ENCODE peak calls at places on chromosomes 13 and 19, in five cellular contexts. One of them, this sample, is unnamed.

GRCh38 chr13:77523834-77524728 is 11.4 kb upstream of the SCEL start:
- DNase-seq in stimulated activated CD4-positive, alpha-beta T cell treated with anti-CD3 and anti-CD28 coated beads, Interleukin-1b, Interleukin-23, amount 100 ng/mL, for 24 hours: no peak
- DNase-seq in naive thymus-derived CD8-positive, alpha-beta T cell: no peak
- DNase-seq in Peyer's patch: no peak
- DNase-seq in left colon: no peak
- DNase-seq in this sample: no peak

GRCh38 chr13:100442095-100442832 is 146.3 kb downstream of the GGACT start:
- DNase-seq in stimulated activated CD4-positive, alpha-beta T cell treated with anti-CD3 and anti-CD28 coated beads, Interleukin-1b, Interleukin-23, amount 100 ng/mL, for 24 hours: no peak
- DNase-seq in left colon: no peak
- DNase-seq in naive thymus-derived CD8-positive, alpha-beta T cell: no peak
- DNase-seq in Peyer's patch: no peak
- DNase-seq in this sample: no peak

GRCh38 chr13:40961826-40962225 is 57.3 kb downstream of the ELF1 start:
- DNase-seq in Peyer's patch: no peak
- DNase-seq in stimulated activated CD4-positive, alpha-beta T cell treated with anti-CD3 and anti-CD28 coated beads, Interleukin-1b, Interleukin-23, amount 100 ng/mL, for 24 hours: no peak
- DNase-seq in left colon: no peak
- DNase-seq in naive thymus-derived CD8-positive, alpha-beta T cell: no peak
- DNase-seq in this sample: no peak

GRCh38 chr13:48155850-48156249 is 60.9 kb upstream of the MED4 start:
- DNase-seq in stimulated activated CD4-positive, alpha-beta T cell treated with anti-CD3 and anti-CD28 coated beads, Interleukin-1b, Interleukin-23, amount 100 ng/mL, for 24 hours: no peak
- DNase-seq in naive thymus-derived CD8-positive, alpha-beta T cell: peak; percentile 79
- DNase-seq in left colon: no peak
- DNase-seq in Peyer's patch: no peak
- DNase-seq in this sample: no peak

GRCh38 chr19:14437578-14438140 is 4.6 kb downstream of the PKN1 start:
- DNase-seq in naive thymus-derived CD8-positive, alpha-beta T cell: no peak
- DNase-seq in left colon: no peak
- DNase-seq in Peyer's patch: no peak
- DNase-seq in stimulated activated CD4-positive, alpha-beta T cell treated with anti-CD3 and anti-CD28 coated beads, Interleukin-1b, Interleukin-23, amount 100 ng/mL, for 24 hours: no peak
- DNase-seq in this sample: no peak

GRCh38 chr19:19074172-19074905 is 10.5 kb downstream of the SLC25A42 start:
- DNase-seq in left colon: no peak
- DNase-seq in naive thymus-derived CD8-positive, alpha-beta T cell: no peak
- DNase-seq in stimulated activated CD4-positive, alpha-beta T cell treated with anti-CD3 and anti-CD28 coated beads, Interleukin-1b, Interleukin-23, amount 100 ng/mL, for 24 hours: no peak
- DNase-seq in Peyer's patch: no peak
- DNase-seq in this sample: no peak

GRCh38 chr19:2763687-2764086 is 19.4 kb downstream of the SGTA start:
- DNase-seq in naive thymus-derived CD8-positive, alpha-beta T cell: no peak
- DNase-seq in left colon: no peak
- DNase-seq in Peyer's patch: no peak
- DNase-seq in stimulated activated CD4-positive, alpha-beta T cell treated with anti-CD3 and anti-CD28 coated beads, Interleukin-1b, Interleukin-23, amount 100 ng/mL, for 24 hours: no peak
- DNase-seq in this sample: no peak

GRCh38 chr19:3655402-3656072 is 28.9 kb upstream of the CACTIN start:
- DNase-seq in stimulated activated CD4-positive, alpha-beta T cell treated with anti-CD3 and anti-CD28 coated beads, Interleukin-1b, Interleukin-23, amount 100 ng/mL, for 24 hours: no peak
- DNase-seq in left colon: no peak
- DNase-seq in naive thymus-derived CD8-positive, alpha-beta T cell: no peak
- DNase-seq in Peyer's patch: no peak
- DNase-seq in this sample: peak; percentile 85

GRCh38 chr19:30428856-30429255 is 56.7 kb downstream of the ZNF536 start:
- DNase-seq in Peyer's patch: no peak
- DNase-seq in stimulated activated CD4-positive, alpha-beta T cell treated with anti-CD3 and anti-CD28 coated beads, Interleukin-1b, Interleukin-23, amount 100 ng/mL, for 24 hours: no peak
- DNase-seq in left colon: no peak
- DNase-seq in naive thymus-derived CD8-positive, alpha-beta T cell: no peak
- DNase-seq in this sample: no peak

GRCh38 chr19:31350033-31350692 is 927 bp upstream of the TSHZ3 start:
- DNase-seq in Peyer's patch: peak; percentile 55
- DNase-seq in stimulated activated CD4-positive, alpha-beta T cell treated with anti-CD3 and anti-CD28 coated beads, Interleukin-1b, Interleukin-23, amount 100 ng/mL, for 24 hours: no peak
- DNase-seq in left colon: no peak
- DNase-seq in naive thymus-derived CD8-positive, alpha-beta T cell: no peak
- DNase-seq in this sample: no peak

GRCh38 chr19:1752757-1753728 is at the start of gene ONECUT3:
- DNase-seq in naive thymus-derived CD8-positive, alpha-beta T cell: no peak
- DNase-seq in stimulated activated CD4-positive, alpha-beta T cell treated with anti-CD3 and anti-CD28 coated beads, Interleukin-1b, Interleukin-23, amount 100 ng/mL, for 24 hours: no peak
- DNase-seq in left colon: no peak
- DNase-seq in Peyer's patch: no peak
- DNase-seq in this sample: no peak

GRCh38 chr13:82070411-82070810 is 1729.5 kb upstream of the SPRY2 start:
- DNase-seq in Peyer's patch: no peak
- DNase-seq in left colon: no peak
- DNase-seq in stimulated activated CD4-positive, alpha-beta T cell treated with anti-CD3 and anti-CD28 coated beads, Interleukin-1b, Interleukin-23, amount 100 ng/mL, for 24 hours: no peak
- DNase-seq in naive thymus-derived CD8-positive, alpha-beta T cell: no peak
- DNase-seq in this sample: no peak

GRCh38 chr19:15124572-15125231 is 17.5 kb downstream of the SYDE1 start:
- DNase-seq in naive thymus-derived CD8-positive, alpha-beta T cell: peak; percentile 30
- DNase-seq in stimulated activated CD4-positive, alpha-beta T cell treated with anti-CD3 and anti-CD28 coated beads, Interleukin-1b, Interleukin-23, amount 100 ng/mL, for 24 hours: peak; percentile 77
- DNase-seq in Peyer's patch: peak; percentile 82
- DNase-seq in left colon: peak; percentile 73
- DNase-seq in this sample: no peak

GRCh38 chr19:50461066-50461875 is 15.0 kb upstream of the EMC10 start:
- DNase-seq in stimulated activated CD4-positive, alpha-beta T cell treated with anti-CD3 and anti-CD28 coated beads, Interleukin-1b, Interleukin-23, amount 100 ng/mL, for 24 hours: peak; percentile 30
- DNase-seq in Peyer's patch: peak; percentile 76
- DNase-seq in naive thymus-derived CD8-positive, alpha-beta T cell: peak; percentile 50
- DNase-seq in left colon: no peak
- DNase-seq in this sample: no peak

GRCh38 chr19:31597616-31598015 is 248.4 kb upstream of the TSHZ3 start:
- DNase-seq in stimulated activated CD4-positive, alpha-beta T cell treated with anti-CD3 and anti-CD28 coated beads, Interleukin-1b, Interleukin-23, amount 100 ng/mL, for 24 hours: no peak
- DNase-seq in left colon: no peak
- DNase-seq in Peyer's patch: no peak
- DNase-seq in naive thymus-derived CD8-positive, alpha-beta T cell: no peak
- DNase-seq in this sample: no peak

GRCh38 chr13:92103673-92104296 is 705.4 kb downstream of the GPC5 start:
- DNase-seq in stimulated activated CD4-positive, alpha-beta T cell treated with anti-CD3 and anti-CD28 coated beads, Interleukin-1b, Interleukin-23, amount 100 ng/mL, for 24 hours: no peak
- DNase-seq in Peyer's patch: no peak
- DNase-seq in naive thymus-derived CD8-positive, alpha-beta T cell: no peak
- DNase-seq in left colon: no peak
- DNase-seq in this sample: no peak

GRCh38 chr13:40986328-40986856 is 32.7 kb downstream of the ELF1 start:
- DNase-seq in Peyer's patch: no peak
- DNase-seq in stimulated activated CD4-positive, alpha-beta T cell treated with anti-CD3 and anti-CD28 coated beads, Interleukin-1b, Interleukin-23, amount 100 ng/mL, for 24 hours: no peak
- DNase-seq in left colon: no peak
- DNase-seq in naive thymus-derived CD8-positive, alpha-beta T cell: no peak
- DNase-seq in this sample: no peak

GRCh38 chr19:15332311-15332996 is at the start of gene BRD4:
- DNase-seq in left colon: peak; percentile 64
- DNase-seq in naive thymus-derived CD8-positive, alpha-beta T cell: peak; percentile 82
- DNase-seq in stimulated activated CD4-positive, alpha-beta T cell treated with anti-CD3 and anti-CD28 coated beads, Interleukin-1b, Interleukin-23, amount 100 ng/mL, for 24 hours: peak; percentile 64
- DNase-seq in Peyer's patch: peak; percentile 86
- DNase-seq in this sample: peak; percentile 48

GRCh38 chr13:113267642-113268405 is 29.2 kb upstream of the LAMP1 start:
- DNase-seq in left colon: no peak
- DNase-seq in Peyer's patch: no peak
- DNase-seq in stimulated activated CD4-positive, alpha-beta T cell treated with anti-CD3 and anti-CD28 coated beads, Interleukin-1b, Interleukin-23, amount 100 ng/mL, for 24 hours: no peak
- DNase-seq in naive thymus-derived CD8-positive, alpha-beta T cell: no peak
- DNase-seq in this sample: no peak

GRCh38 chr13:32783067-32783466 is 196.8 kb downstream of the PDS5B start:
- DNase-seq in stimulated activated CD4-positive, alpha-beta T cell treated with anti-CD3 and anti-CD28 coated beads, Interleukin-1b, Interleukin-23, amount 100 ng/mL, for 24 hours: no peak
- DNase-seq in Peyer's patch: no peak
- DNase-seq in left colon: no peak
- DNase-seq in naive thymus-derived CD8-positive, alpha-beta T cell: peak; percentile 43
- DNase-seq in this sample: no peak

GRCh38 chr19:43504426-43505185 is at the start of gene PHLDB3:
- DNase-seq in stimulated activated CD4-positive, alpha-beta T cell treated with anti-CD3 and anti-CD28 coated beads, Interleukin-1b, Interleukin-23, amount 100 ng/mL, for 24 hours: no peak
- DNase-seq in Peyer's patch: peak; percentile 76
- DNase-seq in left colon: peak; percentile 58
- DNase-seq in naive thymus-derived CD8-positive, alpha-beta T cell: no peak
- DNase-seq in this sample: no peak

This sample was measured in occipital lobe.